ENCODE peak calls at places on chromosomes 7 and 10, in ten cellular contexts. Z is left ventricle myocardium inferior; C is MCF 10A; Q is CD8-positive, alpha-beta T cell; E is kidney epithelial cell; T is choroid plexus epithelial cell; P is AG09319; F is progenitor cell of endocrine pancreas; M is PC-9; G is HFF-Myc. O is an unnamed sample.

GRCh38 chr10:23314835-23315239 is 29.8 kb downstream of the C10orf67 start:
- DNase-seq in Z (no peak), C (peak; percentile 90), Q (peak; percentile 32), E (peak; percentile 73), T (peak; percentile 93), P (peak; percentile 69), F (peak; percentile 27), M (peak; percentile 45), G (peak; percentile 69), O (no peak)

GRCh38 chr10:12186324-12186723 is 9.4 kb downstream of the NUDT5 start:
- DNase-seq in Z (no peak), C (no peak), Q (no peak), E (no peak), T (no peak), P (no peak), F (no peak), M (no peak), G (no peak), O (no peak)

GRCh38 chr10:48598243-48598935 is 6.5 kb downstream of the ARHGAP22 start:
- DNase-seq in Z (no peak), C (no peak), Q (no peak), E (no peak), T (no peak), P (no peak), F (no peak), M (peak; percentile 7), G (no peak), O (no peak)

GRCh38 chr7:131521651-131522163 is 34.7 kb downstream of the PODXL start:
- DNase-seq in Z (no peak), C (no peak), Q (no peak), E (no peak), T (no peak), P (no peak), F (no peak), M (peak; percentile 90), G (no peak), O (no peak)

GRCh38 chr7:79461660-79462059 is 8.2 kb upstream of the MAGI2 start:
- DNase-seq in Z (no peak), C (peak; percentile 27), Q (no peak), E (peak; percentile 60), T (peak; percentile 87), P (peak; percentile 28), F (no peak), M (no peak), G (no peak), O (no peak)

GRCh38 chr10:61899997-61900828 is 1.3 kb upstream of the ARID5B start:
- DNase-seq in Z (peak; percentile 50), C (peak; percentile 86), Q (peak; percentile 36), E (no peak), T (peak; percentile 86), P (peak; percentile 69), F (no peak), M (peak; percentile 51), G (peak; percentile 65), O (peak; percentile 53)

GRCh38 chr10:1024103-1024502 is 1.6 kb downstream of the IDI2 start:
- DNase-seq in Z (no peak), C (no peak), Q (no peak), E (no peak), T (no peak), P (no peak), F (no peak), M (no peak), G (no peak), O (no peak)

GRCh38 chr7:143177374-143178119 is 5.7 kb upstream of the TAS2R39 start:
- DNase-seq in Z (no peak), C (no peak), Q (no peak), E (no peak), T (no peak), P (no peak), F (no peak), M (no peak), G (no peak), O (no peak)

GRCh38 chr7:26627871-26628270 is 236.5 kb downstream of the SKAP2 start:
- DNase-seq in Z (no peak), C (no peak), Q (no peak), E (no peak), T (no peak), P (no peak), F (no peak), M (no peak), G (no peak), O (no peak)

GRCh38 chr10:44383749-44384600 is 922 bp downstream of the CXCL12 start:
- DNase-seq in Z (peak; percentile 51), C (no peak), Q (no peak), E (no peak), T (peak; percentile 47), P (no peak), F (no peak), M (no peak), G (no peak), O (no peak)

GRCh38 chr10:36808625-36809362 is 316.6 kb upstream of the ANKRD30A start:
- DNase-seq in Z (no peak), C (no peak), Q (no peak), E (no peak), T (peak; percentile 5), P (no peak), F (no peak), M (no peak), G (no peak), O (no peak)

GRCh38 chr7:867406-868188 is 8.8 kb upstream of the GET4 start:
- DNase-seq in Z (no peak), C (peak; percentile 78), Q (no peak), E (peak; percentile 37), T (peak; percentile 34), P (peak; percentile 7), F (no peak), M (peak; percentile 74), G (peak; percentile 59), O (no peak)

GRCh38 chr10:11147723-11148122 is 130.1 kb downstream of the CELF2 start:
- DNase-seq in Z (no peak), C (no peak), Q (no peak), E (no peak), T (no peak), P (no peak), F (no peak), M (no peak), G (no peak), O (no peak)

GRCh38 chr10:112823007-112823406 is 127.0 kb upstream of the TCF7L2 start:
- DNase-seq in Z (no peak), C (no peak), Q (no peak), E (no peak), T (no peak), P (no peak), F (no peak), M (no peak), G (no peak), O (no peak)

GRCh38 chr7:113922049-113922448 is 3.2 kb upstream of the PPP1R3A start:
- DNase-seq in Z (no peak), C (no peak), Q (no peak), E (no peak), T (no peak), P (no peak), F (no peak), M (no peak), G (no peak), O (no peak)

GRCh38 chr10:75788394-75789205 is 357.2 kb downstream of the LRMDA start:
- DNase-seq in Z (no peak), C (peak; percentile 23), Q (no peak), E (peak; percentile 31), T (peak; percentile 36), P (no peak), F (no peak), M (no peak), G (no peak), O (no peak)

DNA sequence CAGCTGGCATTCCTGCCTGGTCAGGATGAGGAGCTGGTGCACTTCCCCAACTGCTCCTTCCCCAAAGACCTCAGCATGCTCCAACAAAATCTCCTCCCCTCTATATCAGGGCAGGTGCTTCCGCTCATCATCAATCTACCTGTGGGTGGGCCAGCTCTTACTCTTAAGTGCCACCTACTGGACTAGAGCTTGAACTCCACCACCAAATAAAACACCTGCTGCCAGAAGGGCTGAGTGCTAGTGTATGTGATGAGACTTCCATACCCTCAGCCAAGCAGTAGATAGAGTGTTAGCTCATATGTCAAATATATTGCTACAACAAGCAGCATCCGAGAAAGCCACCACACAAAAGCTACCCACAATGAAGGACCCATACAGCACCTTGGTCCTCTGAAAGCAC is 264.3 kb downstream of the RNLS start:
- DNase-seq in Z (no peak), C (peak; percentile 9), Q (no peak), E (no peak), T (peak; percentile 13), P (no peak), F (no peak), M (peak; percentile 0), G (no peak), O (no peak)
- TF ChIP-seq CTCF in Z (peak; percentile 20), C (peak; percentile 29), Q (no peak), E (peak; percentile 24), T (peak; percentile 42), P (no peak), F (no peak), M (peak; percentile 51), G (peak; percentile 21), O (no peak)

DNA sequence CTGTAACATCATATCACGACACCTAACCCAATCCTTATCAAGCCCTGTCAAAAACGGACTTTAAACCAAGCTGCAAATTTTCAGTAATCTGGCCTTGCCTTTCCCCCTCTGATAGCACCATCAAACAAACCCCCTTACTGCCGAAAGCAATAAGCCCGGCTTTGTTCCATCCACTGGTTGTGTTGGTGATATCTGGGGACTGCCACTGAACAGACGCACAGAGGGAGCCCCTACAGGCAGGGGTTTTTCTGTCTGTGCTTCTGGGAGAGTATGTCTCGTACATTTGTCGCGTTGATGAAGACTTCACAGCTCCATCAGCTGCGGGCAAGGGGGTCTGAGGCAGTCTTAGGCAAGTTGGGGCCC is 550 bp upstream of the PLAU start:
- DNase-seq in Z (no peak), C (no peak), Q (no peak), E (no peak), T (no peak), P (no peak), F (no peak), M (peak; percentile 33), G (no peak), O (no peak)
- TF ChIP-seq CTCF in Z (no peak), C (no peak), Q (no peak), E (no peak), T (no peak), P (no peak), F (no peak), M (no peak), G (no peak), O (no peak)

GRCh38 chr10:95289003-95289920 is 1.5 kb downstream of the PDLIM1 start:
- DNase-seq in Z (no peak), C (peak; percentile 49), Q (no peak), E (no peak), T (peak; percentile 45), P (no peak), F (no peak), M (peak; percentile 47), G (no peak), O (no peak)
- TF ChIP-seq CTCF in Z (peak; percentile 41), C (no peak), Q (no peak), E (peak; percentile 19), T (peak; percentile 46), P (peak; percentile 0), F (peak; percentile 26), M (no peak), G (no peak), O (no peak)

DNA sequence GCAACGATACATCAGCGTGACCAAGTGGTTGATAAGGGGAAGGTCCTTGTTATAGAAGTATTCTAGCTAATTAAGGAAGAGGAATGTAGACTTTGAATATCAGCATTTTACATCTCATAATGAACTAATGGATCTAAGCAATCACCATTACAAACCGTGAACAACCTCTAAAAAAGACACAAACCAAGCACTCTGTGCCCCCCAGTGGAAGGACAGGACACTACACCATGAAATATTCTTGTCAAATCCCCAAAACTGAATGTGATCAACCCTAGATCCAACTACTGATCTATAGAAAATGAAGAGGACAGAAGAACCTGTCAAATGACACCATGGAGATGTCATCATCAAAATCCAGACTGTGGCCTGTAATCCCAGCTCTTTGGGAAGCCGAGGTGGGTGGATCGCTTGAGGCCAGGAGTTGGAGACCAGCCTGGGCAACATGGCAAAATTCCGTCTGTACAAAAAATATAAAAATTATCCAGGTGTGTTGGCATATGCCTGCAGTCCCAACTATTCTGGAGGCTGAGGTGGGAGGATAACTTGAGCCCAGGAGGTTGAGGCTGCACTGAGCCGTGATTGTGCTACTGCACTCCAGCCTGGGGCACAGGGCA is 111.3 kb upstream of the CARD11 start:
- DNase-seq in Z (no peak), C (peak; percentile 57), Q (peak; percentile 43), E (no peak), T (peak; percentile 78), P (peak; percentile 1), F (no peak), M (peak; percentile 31), G (no peak), O (peak; percentile 46)
- TF ChIP-seq CTCF in Z (peak; percentile 70), C (peak; percentile 67), Q (peak; percentile 89), E (peak; percentile 62), T (peak; percentile 78), P (peak; percentile 54), F (peak; percentile 69), M (peak; percentile 95), G (peak; percentile 60), O (peak; percentile 87)